ENCODE peak calls at places on chromosome 4, in seven cellular contexts. K, T, F, Y, H, S and J are unnamed samples.

GRCh38 chr4:10083861-10084641 is 32.5 kb downstream of the WDR1 start:
- DNase-seq in K (peak; percentile 8), T (peak; percentile 8), F (no peak), Y (peak; percentile 48), H (no peak), S (peak; percentile 13), J (no peak)

GRCh38 chr4:92387459-92388069 is 83.8 kb downstream of the GRID2 start:
- DNase-seq in K (peak; percentile 13), T (no peak), F (peak; percentile 13), Y (no peak), H (no peak), S (peak; percentile 17), J (no peak)

GRCh38 chr4:99815597-99816011 is 1.0 kb upstream of the DAPP1 start:
- DNase-seq in K (peak; percentile 88), T (no peak), F (no peak), Y (no peak), H (no peak), S (no peak), J (no peak)

GRCh38 chr4:167622481-167623240 is 388.4 kb upstream of the SPOCK3 start:
- DNase-seq in K (peak; percentile 50), T (peak; percentile 83), F (no peak), Y (peak; percentile 42), H (no peak), S (peak; percentile 53), J (peak; percentile 15)

GRCh38 chr4:126718161-126718560 is 914.6 kb upstream of the INTU start:
- DNase-seq in K (no peak), T (no peak), F (no peak), Y (no peak), H (no peak), S (peak; percentile 58), J (no peak)

GRCh38 chr4:112649055-112649408 is 12.1 kb downstream of the LARP7 start:
- DNase-seq in K (no peak), T (no peak), F (no peak), Y (no peak), H (no peak), S (no peak), J (no peak)

GRCh38 chr4:39947415-39947814 is 30.3 kb downstream of the PDS5A start:
- DNase-seq in K (no peak), T (no peak), F (no peak), Y (no peak), H (no peak), S (no peak), J (no peak)

GRCh38 chr4:3422808-3423297 is 18.9 kb upstream of the HGFAC start:
- DNase-seq in K (no peak), T (no peak), F (no peak), Y (peak; percentile 11), H (no peak), S (no peak), J (peak; percentile 44)

GRCh38 chr4:183758006-183758734 is 99.1 kb downstream of the TRAPPC11 start:
- DNase-seq in K (peak; percentile 25), T (peak; percentile 48), F (no peak), Y (no peak), H (no peak), S (no peak), J (peak; percentile 44)

GRCh38 chr4:25915359-25915716 is 1.3 kb downstream of the SMIM20 start:
- DNase-seq in K (no peak), T (no peak), F (peak; percentile 68), Y (no peak), H (no peak), S (no peak), J (no peak)

GRCh38 chr4:99875073-99875472 is 19.2 kb downstream of the LAMTOR3 start:
- DNase-seq in K (no peak), T (no peak), F (no peak), Y (no peak), H (no peak), S (no peak), J (no peak)

GRCh38 chr4:4422856-4423485 is 36.1 kb downstream of the NSG1 start:
- DNase-seq in K (no peak), T (no peak), F (no peak), Y (no peak), H (no peak), S (no peak), J (no peak)

GRCh38 chr4:53960843-53961242 is 103.6 kb downstream of the CHIC2 start:
- DNase-seq in K (no peak), T (no peak), F (no peak), Y (no peak), H (no peak), S (no peak), J (no peak)

GRCh38 chr4:6364581-6364980 is 94.9 kb downstream of the WFS1 start:
- DNase-seq in K (no peak), T (no peak), F (no peak), Y (no peak), H (no peak), S (no peak), J (no peak)

GRCh38 chr4:180698550-180698949 is 1544.7 kb upstream of the TENM3 start:
- DNase-seq in K (no peak), T (no peak), F (no peak), Y (no peak), H (no peak), S (no peak), J (no peak)

GRCh38 chr4:113445286-113445685 is 316.3 kb downstream of the CAMK2D start:
- DNase-seq in K (peak; percentile 25), T (no peak), F (peak; percentile 98), Y (peak; percentile 74), H (no peak), S (no peak), J (peak; percentile 51)

GRCh38 chr4:40299126-40299525 is 36.0 kb upstream of the CHRNA9 start:
- DNase-seq in K (no peak), T (no peak), F (no peak), Y (no peak), H (no peak), S (no peak), J (no peak)

GRCh38 chr4:55866973-55867574 is 13.6 kb downstream of the EXOC1 start:
- DNase-seq in K (peak; percentile 29), T (no peak), F (peak; percentile 30), Y (no peak), H (no peak), S (peak; percentile 36), J (no peak)

GRCh38 chr4:173490817-173491518 is 39.1 kb downstream of the HAND2 start:
- DNase-seq in K (no peak), T (no peak), F (peak; percentile 72), Y (no peak), H (no peak), S (no peak), J (no peak)

GRCh38 chr4:75596061-75596460 is 34.3 kb downstream of the CDKL2 start:
- DNase-seq in K (no peak), T (no peak), F (no peak), Y (no peak), H (no peak), S (no peak), J (no peak)

GRCh38 chr4:185203380-185204237 is at the start of gene CFAP97:
- DNase-seq in K (peak; percentile 91), T (peak; percentile 76), F (peak; percentile 77), Y (peak; percentile 95), H (peak; percentile 78), S (peak; percentile 94), J (peak; percentile 94)

GRCh38 chr4:176261481-176261880 is 7.5 kb downstream of the ASB5 start:
- DNase-seq in K (no peak), T (no peak), F (peak; percentile 89), Y (no peak), H (no peak), S (no peak), J (no peak)

GRCh38 chr4:127533028-127533700 is 99.6 kb upstream of the INTU start:
- DNase-seq in K (peak; percentile 58), T (no peak), F (peak; percentile 17), Y (peak; percentile 53), H (no peak), S (no peak), J (peak; percentile 29)

GRCh38 chr4:25928320-25928955 is 14.4 kb downstream of the SMIM20 start:
- DNase-seq in K (no peak), T (no peak), F (no peak), Y (no peak), H (no peak), S (no peak), J (no peak)

GRCh38 chr4:73868206-73869129 is 725 bp upstream of the CXCL1 start:
- DNase-seq in K (no peak), T (no peak), F (no peak), Y (no peak), H (no peak), S (no peak), J (no peak)

GRCh38 chr4:143626134-143626859 is 74.2 kb downstream of the FREM3 start:
- DNase-seq in K (peak; percentile 40), T (no peak), F (peak; percentile 33), Y (peak; percentile 89), H (no peak), S (no peak), J (peak; percentile 79)

GRCh38 chr4:139866270-139866962 is 200.8 kb downstream of the MGST2 start:
- DNase-seq in K (no peak), T (no peak), F (no peak), Y (no peak), H (no peak), S (peak; percentile 65), J (no peak)

GRCh38 chr4:11189756-11190155 is 238.9 kb downstream of the HS3ST1 start:
- DNase-seq in K (no peak), T (no peak), F (no peak), Y (no peak), H (no peak), S (no peak), J (no peak)